ENCODE peak calls at places on chromosomes 5 and 9, in four cellular contexts. One of them, this sample, is unnamed.

GRCh38 chr5:54257366-54258118 is 52.8 kb downstream of the ARL15 start:
- DNase-seq in breast epithelium: no peak
- DNase-seq in GM12892: no peak
- DNase-seq in ovary: no peak
- DNase-seq in this sample: no peak

GRCh38 chr5:107673368-107674136 is 2.8 kb upstream of the EFNA5 start:
- DNase-seq in breast epithelium: peak
- DNase-seq in GM12892: peak
- DNase-seq in ovary: peak
- DNase-seq in this sample: peak

GRCh38 chr5:40984884-40985283 is 75.6 kb downstream of the C7 start:
- DNase-seq in breast epithelium: no peak
- DNase-seq in GM12892: no peak
- DNase-seq in ovary: no peak
- DNase-seq in this sample: no peak

GRCh38 chr9:23581936-23582335 is 244.1 kb downstream of the ELAVL2 start:
- DNase-seq in breast epithelium: no peak
- DNase-seq in GM12892: no peak
- DNase-seq in ovary: no peak
- DNase-seq in this sample: no peak

GRCh38 chr9:72300884-72301283 is 64.1 kb downstream of the ZFAND5 start:
- DNase-seq in breast epithelium: no peak
- DNase-seq in GM12892: no peak
- DNase-seq in ovary: no peak
- DNase-seq in this sample: no peak

GRCh38 chr9:73073337-73074175 is 78.1 kb upstream of the ANXA1 start:
- DNase-seq in breast epithelium: no peak
- DNase-seq in GM12892: no peak
- DNase-seq in ovary: no peak
- DNase-seq in this sample: no peak

GRCh38 chr5:110751902-110752762 is 13.3 kb downstream of the SLC25A46 start:
- DNase-seq in breast epithelium: no peak
- DNase-seq in GM12892: peak
- DNase-seq in ovary: no peak
- DNase-seq in this sample: no peak

GRCh38 chr5:100505984-100506670 is 29.0 kb upstream of the FAM174A start:
- DNase-seq in breast epithelium: no peak
- DNase-seq in GM12892: no peak
- DNase-seq in ovary: no peak
- DNase-seq in this sample: no peak

GRCh38 chr9:82721596-82721995 is 341.3 kb downstream of the RASEF start:
- DNase-seq in breast epithelium: no peak
- DNase-seq in GM12892: no peak
- DNase-seq in ovary: no peak
- DNase-seq in this sample: no peak

DNA sequence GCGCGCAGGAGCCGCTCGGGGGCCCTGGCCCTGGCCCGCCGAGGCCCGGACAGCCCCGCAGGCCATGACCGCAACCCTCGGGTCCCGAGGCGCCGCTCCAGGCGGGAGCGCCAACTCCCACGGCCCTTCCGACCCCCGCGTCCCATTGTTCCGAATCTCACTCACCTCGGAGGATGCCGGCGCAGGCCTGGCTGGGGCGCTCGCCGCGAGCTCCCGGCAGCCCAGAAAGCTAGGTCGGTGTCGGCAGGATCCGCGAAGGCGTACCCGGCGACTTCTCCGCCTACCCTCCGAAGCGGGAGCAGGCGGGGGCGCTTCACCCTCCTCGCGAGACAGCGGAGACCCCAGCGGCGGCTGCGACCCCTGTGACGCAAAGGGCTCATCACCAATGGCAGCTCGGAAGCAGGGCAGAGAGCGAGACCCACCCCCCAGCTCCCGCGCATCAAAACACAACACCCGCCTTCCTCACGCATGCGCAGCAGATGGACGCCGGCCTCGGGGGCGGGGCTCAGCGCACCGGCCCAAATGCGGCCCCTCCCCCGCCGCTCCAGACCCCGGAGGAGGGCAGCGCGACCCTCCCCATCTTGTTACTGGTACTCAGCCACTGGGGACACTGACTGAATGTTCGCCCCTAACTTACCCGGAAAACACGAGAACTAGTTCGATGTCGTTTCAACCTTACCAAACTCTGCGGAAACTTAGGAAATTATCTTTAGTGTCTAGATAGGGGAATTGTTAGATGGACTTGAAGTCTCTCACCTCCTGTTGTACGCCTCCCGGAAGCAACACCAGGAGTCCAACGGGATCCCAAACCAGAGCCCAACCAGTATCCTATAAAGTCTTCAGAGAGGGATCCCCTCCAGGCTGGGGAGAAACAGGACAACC is 1.3 kb upstream of the SMIM27 start:
- DNase-seq in breast epithelium: peak
- DNase-seq in GM12892: peak
- DNase-seq in ovary: peak
- DNase-seq in this sample: peak
- TF ChIP-seq POLR2A in breast epithelium: peak
- TF ChIP-seq POLR2A in GM12892: peak
- TF ChIP-seq POLR2A in ovary: peak
- TF ChIP-seq POLR2A in this sample: peak

GRCh38 chr9:13816837-13817236 is 497.1 kb downstream of the NFIB start:
- DNase-seq in breast epithelium: no peak
- DNase-seq in GM12892: no peak
- DNase-seq in ovary: no peak
- DNase-seq in this sample: peak

GRCh38 chr9:13817754-13818278 is 496.1 kb downstream of the NFIB start:
- DNase-seq in breast epithelium: no peak
- DNase-seq in GM12892: no peak
- DNase-seq in ovary: no peak
- DNase-seq in this sample: no peak

GRCh38 chr9:13810510-13810909 is 503.4 kb downstream of the NFIB start:
- DNase-seq in breast epithelium: peak
- DNase-seq in GM12892: no peak
- DNase-seq in ovary: no peak
- DNase-seq in this sample: no peak

GRCh38 chr9:13811876-13812275 is 502.1 kb downstream of the NFIB start:
- DNase-seq in breast epithelium: no peak
- DNase-seq in GM12892: no peak
- DNase-seq in ovary: no peak
- DNase-seq in this sample: no peak

GRCh38 chr9:13815001-13815400 is 498.9 kb downstream of the NFIB start:
- DNase-seq in breast epithelium: no peak
- DNase-seq in GM12892: no peak
- DNase-seq in ovary: no peak
- DNase-seq in this sample: no peak
- TF ChIP-seq POLR2A in breast epithelium: no peak
- TF ChIP-seq POLR2A in GM12892: no peak
- TF ChIP-seq POLR2A in ovary: no peak
- TF ChIP-seq POLR2A in this sample: no peak

GRCh38 chr5:1511651-1512540 is 11.9 kb downstream of the LPCAT1 start:
- DNase-seq in breast epithelium: no peak
- DNase-seq in GM12892: no peak
- DNase-seq in ovary: peak
- DNase-seq in this sample: no peak

GRCh38 chr5:1514027-1514818 is 9.5 kb downstream of the LPCAT1 start:
- DNase-seq in breast epithelium: no peak
- DNase-seq in GM12892: no peak
- DNase-seq in ovary: peak
- DNase-seq in this sample: no peak

GRCh38 chr5:1511037-1511436 is 12.7 kb downstream of the LPCAT1 start:
- DNase-seq in breast epithelium: no peak
- DNase-seq in GM12892: no peak
- DNase-seq in ovary: peak
- DNase-seq in this sample: no peak

GRCh38 chr5:1513326-1514026 is 10.3 kb downstream of the LPCAT1 start:
- DNase-seq in breast epithelium: no peak
- DNase-seq in GM12892: no peak
- DNase-seq in ovary: peak
- DNase-seq in this sample: no peak

GRCh38 chr5:1512541-1513291 is 11.0 kb downstream of the LPCAT1 start:
- DNase-seq in breast epithelium: no peak
- DNase-seq in GM12892: no peak
- DNase-seq in ovary: peak
- DNase-seq in this sample: no peak
- TF ChIP-seq POLR2A in breast epithelium: no peak
- TF ChIP-seq POLR2A in GM12892: no peak
- TF ChIP-seq POLR2A in ovary: no peak
- TF ChIP-seq POLR2A in this sample: no peak

DNA sequence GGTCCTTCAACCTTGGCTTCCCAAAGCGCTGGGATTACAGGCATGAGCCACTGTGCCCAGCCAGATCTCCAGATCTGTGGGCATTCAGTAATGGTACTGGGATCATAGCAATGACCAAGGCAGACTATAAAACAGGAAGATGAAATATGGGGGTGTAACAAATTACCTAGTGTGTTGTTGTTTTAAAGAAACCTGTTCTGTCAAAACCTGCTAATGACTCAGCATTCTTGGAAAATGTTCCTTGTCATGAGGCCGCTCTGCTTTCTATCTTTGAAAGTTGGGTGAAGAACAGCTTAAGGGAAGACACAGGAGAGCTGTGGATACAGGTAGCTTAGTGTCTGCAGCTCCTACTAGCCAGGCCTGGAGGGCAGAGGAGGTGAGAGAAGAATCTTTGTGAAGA is 19.4 kb downstream of the TARS1 start:
- DNase-seq in breast epithelium: no peak
- DNase-seq in GM12892: no peak
- DNase-seq in ovary: no peak
- DNase-seq in this sample: no peak
- TF ChIP-seq POLR2A in breast epithelium: no peak
- TF ChIP-seq POLR2A in GM12892: no peak
- TF ChIP-seq POLR2A in ovary: no peak
- TF ChIP-seq POLR2A in this sample: no peak